ENCODE peak calls at places on chromosomes 7 and 10, in eight cellular contexts. M, K, Y, D, B, T, R and S are unnamed samples.

GRCh38 chr7:90320801-90321494 is at the start of gene FAM237B:
- DNase-seq in M (no peak), K (no peak), Y (no peak), D (no peak), B (no peak), T (peak; percentile 12), R (peak; percentile 20), S (no peak)

GRCh38 chr7:131819891-131820290 is 263.5 kb upstream of the PODXL start:
- DNase-seq in M (no peak), K (no peak), Y (no peak), D (no peak), B (no peak), T (no peak), R (no peak), S (no peak)

GRCh38 chr10:70333268-70333667 is 49.2 kb downstream of the LRRC20 start:
- DNase-seq in M (peak; percentile 39), K (no peak), Y (no peak), D (no peak), B (no peak), T (no peak), R (no peak), S (no peak)

GRCh38 chr7:67823345-67823744 is 826.7 kb downstream of the TYW1 start:
- DNase-seq in M (no peak), K (no peak), Y (no peak), D (no peak), B (no peak), T (no peak), R (no peak), S (peak; percentile 85)

GRCh38 chr7:120916116-120916515 is 34.5 kb upstream of the ING3 start:
- DNase-seq in M (no peak), K (no peak), Y (no peak), D (no peak), B (no peak), T (no peak), R (no peak), S (no peak)

GRCh38 chr10:5965266-5965665 is 12.1 kb downstream of the IL15RA start:
- DNase-seq in M (peak; percentile 33), K (no peak), Y (no peak), D (no peak), B (no peak), T (no peak), R (no peak), S (no peak)

GRCh38 chr7:143258830-143259229 is 4.4 kb upstream of the GSTK1 start:
- DNase-seq in M (no peak), K (no peak), Y (no peak), D (no peak), B (no peak), T (peak; percentile 46), R (no peak), S (no peak)

GRCh38 chr10:23412223-23412622 is 26.7 kb upstream of the OTUD1 start:
- DNase-seq in M (no peak), K (no peak), Y (no peak), D (no peak), B (peak; percentile 65), T (no peak), R (peak; percentile 56), S (no peak)

GRCh38 chr10:127989481-127989964 is 82.6 kb downstream of the PTPRE start:
- DNase-seq in M (peak; percentile 61), K (no peak), Y (peak; percentile 73), D (no peak), B (no peak), T (no peak), R (no peak), S (no peak)

GRCh38 chr10:15141136-15142067 is 27.1 kb downstream of the NMT2 start:
- DNase-seq in M (no peak), K (no peak), Y (no peak), D (no peak), B (no peak), T (peak; percentile 53), R (no peak), S (no peak)

GRCh38 chr10:22682237-22683192 is 31.9 kb downstream of the PIP4K2A start:
- DNase-seq in M (no peak), K (no peak), Y (no peak), D (no peak), B (peak; percentile 91), T (no peak), R (peak; percentile 23), S (no peak)

GRCh38 chr10:118590334-118590733 is 5.1 kb downstream of the PRLHR start:
- DNase-seq in M (no peak), K (peak; percentile 38), Y (no peak), D (no peak), B (no peak), T (no peak), R (peak; percentile 25), S (peak; percentile 88)

GRCh38 chr10:133224861-133225366 is 5.1 kb upstream of the UTF1 start:
- DNase-seq in M (no peak), K (no peak), Y (no peak), D (no peak), B (no peak), T (no peak), R (no peak), S (no peak)

GRCh38 chr7:151143261-151144015 is 24.1 kb downstream of the GBX1 start:
- DNase-seq in M (no peak), K (no peak), Y (no peak), D (no peak), B (no peak), T (no peak), R (no peak), S (peak; percentile 24)

GRCh38 chr10:68231106-68231901 is 609 bp downstream of the ATOH7 start:
- DNase-seq in M (peak; percentile 82), K (peak; percentile 75), Y (no peak), D (peak; percentile 41), B (peak; percentile 68), T (peak; percentile 90), R (peak; percentile 74), S (no peak)

GRCh38 chr10:69179089-69179742 is 818 bp upstream of the SUPV3L1 start:
- DNase-seq in M (no peak), K (peak; percentile 45), Y (no peak), D (no peak), B (no peak), T (peak; percentile 18), R (no peak), S (no peak)

GRCh38 chr7:37927739-37928444 is 7.5 kb downstream of the EPDR1 start:
- DNase-seq in M (no peak), K (no peak), Y (no peak), D (no peak), B (no peak), T (no peak), R (no peak), S (no peak)

GRCh38 chr10:5183923-5184322 is 1.0 kb downstream of the AKR1C8 start:
- DNase-seq in M (no peak), K (no peak), Y (no peak), D (no peak), B (no peak), T (no peak), R (no peak), S (no peak)